ENCODE peak calls at places on chromosome 14, in nine cellular contexts. R is IMR-90, D is breast epithelium, U is GM12878, E is uterus, P is A549, Y is suprapubic skin, V is testis, S is right lobe of liver. J is an unnamed sample.
A peak's percentile ranks its signal among the peaks of the same experiment; 100 is the strongest.

GRCh38 chr14:64760146-64760755 is 56.0 kb downstream of the PLEKHG3 start:
- DNase-seq in R (peak; percentile 42), D (no peak), U (no peak), E (peak; percentile 39), P (peak; percentile 91), Y (no peak), V (peak; percentile 79), S (no peak), J (peak; percentile 78)

GRCh38 chr14:87503711-87504110 is 489.3 kb downstream of the GALC start:
- DNase-seq in R (no peak), D (no peak), U (no peak), E (peak; percentile 42), P (no peak), Y (no peak), V (no peak), S (no peak), J (no peak)

GRCh38 chr14:100025111-100025510 is 40.1 kb upstream of the EVL start:
- DNase-seq in R (peak; percentile 55), D (no peak), U (no peak), E (no peak), P (peak; percentile 49), Y (no peak), V (peak; percentile 30), S (no peak), J (peak; percentile 75)

GRCh38 chr14:100733152-100733850 is 6.6 kb downstream of the DLK1 start:
- DNase-seq in R (no peak), D (no peak), U (no peak), E (no peak), P (no peak), Y (no peak), V (no peak), S (no peak), J (no peak)

GRCh38 chr14:33510991-33511390 is 439.9 kb downstream of the EGLN3 start:
- DNase-seq in R (no peak), D (no peak), U (no peak), E (no peak), P (no peak), Y (no peak), V (no peak), S (no peak), J (no peak)

GRCh38 chr14:30214456-30215090 is 286.9 kb upstream of the PRKD1 start:
- DNase-seq in R (peak; percentile 85), D (peak; percentile 21), U (peak; percentile 8), E (no peak), P (peak; percentile 14), Y (no peak), V (peak; percentile 40), S (no peak), J (no peak)

GRCh38 chr14:51676549-51676948 is 24.8 kb downstream of the FRMD6 start:
- DNase-seq in R (no peak), D (no peak), U (no peak), E (no peak), P (no peak), Y (no peak), V (no peak), S (no peak), J (no peak)

GRCh38 chr14:42130809-42131208 is 524.1 kb downstream of the LRFN5 start:
- DNase-seq in R (no peak), D (no peak), U (no peak), E (no peak), P (no peak), Y (no peak), V (no peak), S (no peak), J (no peak)

GRCh38 chr14:72855913-72856312 is 38.0 kb downstream of the DPF3 start:
- DNase-seq in R (peak; percentile 44), D (peak; percentile 23), U (peak; percentile 33), E (no peak), P (no peak), Y (no peak), V (no peak), S (no peak), J (no peak)

GRCh38 chr14:51780741-51781140 is 79.7 kb upstream of the GNG2 start:
- DNase-seq in R (peak; percentile 42), D (no peak), U (no peak), E (no peak), P (no peak), Y (no peak), V (peak; percentile 27), S (no peak), J (no peak)

GRCh38 chr14:102527255-102528232 is 18.0 kb upstream of the ANKRD9 start:
- DNase-seq in R (no peak), D (no peak), U (no peak), E (no peak), P (peak; percentile 62), Y (no peak), V (no peak), S (no peak), J (peak; percentile 84)

GRCh38 chr14:102524026-102524450 is 14.5 kb upstream of the ANKRD9 start:
- DNase-seq in R (no peak), D (no peak), U (no peak), E (no peak), P (no peak), Y (no peak), V (no peak), S (no peak), J (no peak)

GRCh38 chr14:102525213-102526143 is 15.9 kb upstream of the ANKRD9 start:
- DNase-seq in R (peak; percentile 59), D (no peak), U (peak; percentile 27), E (no peak), P (no peak), Y (no peak), V (peak; percentile 58), S (no peak), J (peak; percentile 51)

GRCh38 chr14:102523200-102524025 is 13.8 kb upstream of the ANKRD9 start:
- DNase-seq in R (no peak), D (no peak), U (no peak), E (no peak), P (no peak), Y (no peak), V (no peak), S (peak; percentile 62), J (peak; percentile 79)

GRCh38 chr14:102524451-102525212 is 15.1 kb upstream of the ANKRD9 start:
- DNase-seq in R (peak; percentile 98), D (peak; percentile 95), U (peak; percentile 96), E (peak; percentile 97), P (peak; percentile 99), Y (peak; percentile 99), V (peak; percentile 99), S (peak; percentile 99), J (peak; percentile 99)
- TF ChIP-seq POLR2A in R (peak; percentile 33), D (no peak), U (peak; percentile 83), E (peak; percentile 7), P (peak; percentile 94), Y (no peak), V (no peak), S (peak; percentile 70), J (peak; percentile 82)

GRCh38 chr14:49633650-49634546 is 1.1 kb downstream of the DNAAF2 start:
- DNase-seq in R (peak; percentile 95), D (peak; percentile 82), U (peak; percentile 78), E (peak; percentile 90), P (peak; percentile 86), Y (peak; percentile 96), V (peak; percentile 95), S (peak; percentile 95), J (peak; percentile 97)

GRCh38 chr14:49640540-49641417 is 5.7 kb upstream of the DNAAF2 start:
- DNase-seq in R (no peak), D (no peak), U (no peak), E (no peak), P (no peak), Y (no peak), V (no peak), S (no peak), J (no peak)

GRCh38 chr14:49634547-49635334 is at the start of gene DNAAF2:
- DNase-seq in R (peak; percentile 76), D (peak; percentile 58), U (no peak), E (peak; percentile 51), P (peak; percentile 66), Y (peak; percentile 84), V (peak; percentile 80), S (peak; percentile 74), J (peak; percentile 60)

GRCh38 chr14:49636866-49637265 is 1.8 kb upstream of the DNAAF2 start:
- DNase-seq in R (no peak), D (no peak), U (no peak), E (no peak), P (no peak), Y (no peak), V (no peak), S (no peak), J (no peak)

GRCh38 chr14:49637534-49638078 is 2.6 kb upstream of the DNAAF2 start:
- DNase-seq in R (peak; percentile 62), D (no peak), U (no peak), E (no peak), P (no peak), Y (no peak), V (no peak), S (no peak), J (no peak)
- H3K27ac ChIP-seq in R (no peak overlapping the region), D (no peak overlapping the region), U (no peak overlapping the region), E (no peak overlapping the region), P (no peak overlapping the region), Y (no peak overlapping the region), V (no peak overlapping the region), S (no peak overlapping the region), J (no peak overlapping the region)

DNA sequence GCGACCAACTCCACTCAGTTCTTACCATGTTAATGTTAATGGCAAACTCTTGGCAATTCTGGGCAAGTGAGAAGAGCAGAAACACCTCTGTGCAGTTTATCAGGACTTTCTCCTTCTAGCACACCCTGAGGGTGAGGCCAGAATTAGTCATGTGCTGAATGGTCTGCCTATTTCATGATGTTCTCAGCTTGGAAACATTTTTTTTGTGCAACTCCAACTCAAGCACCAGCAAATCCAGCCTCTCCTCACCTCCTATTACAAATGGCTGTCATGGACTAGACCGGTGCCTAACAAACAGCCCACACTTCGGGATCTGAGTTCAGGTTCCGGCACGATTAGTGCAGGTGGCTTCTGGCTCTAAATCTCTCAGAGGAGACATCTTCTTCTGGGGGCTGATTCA is 246.0 kb downstream of the ZFP36L1 start:
- DNase-seq in R (peak; percentile 88), D (no peak), U (no peak), E (peak; percentile 75), P (no peak), Y (no peak), V (no peak), S (no peak), J (no peak)
- TF ChIP-seq POLR2A in R (no peak), D (no peak), U (no peak), E (no peak), P (no peak), Y (no peak), V (no peak), S (no peak), J (no peak)

GRCh38 chr14:60160422-60160821 is 4.8 kb downstream of the DHRS7 start:
- DNase-seq in R (no peak), D (no peak), U (no peak), E (no peak), P (no peak), Y (no peak), V (no peak), S (no peak), J (no peak)
- H3K27ac ChIP-seq in R (no peak overlapping the region), D (no peak overlapping the region), U (no peak overlapping the region), E (no peak overlapping the region), P (no peak overlapping the region), Y (no peak overlapping the region), V (no peak overlapping the region), S (no peak overlapping the region), J (no peak overlapping the region)